ENCODE peak calls at places on chromosomes 11 and 22, in four cellular contexts. One of them, this sample, is unnamed. For H3K4me1, the result is how much of the 10 kb centered on the place peaks cover.

GRCh38 chr22:37556750-37557149 is 3.5 kb upstream of the CDC42EP1 start:
- DNase-seq in Caco-2: no peak
- DNase-seq in upper lobe of right lung: no peak
- DNase-seq in breast epithelium: no peak
- DNase-seq in this sample: no peak

GRCh38 chr11:126636911-126637799 is 281.7 kb downstream of the ST3GAL4 start:
- DNase-seq in Caco-2: no peak
- DNase-seq in upper lobe of right lung: no peak
- DNase-seq in breast epithelium: no peak
- DNase-seq in this sample: no peak

GRCh38 chr11:111026241-111026640 is 219.3 kb upstream of the POU2AF2 start:
- DNase-seq in Caco-2: no peak
- DNase-seq in upper lobe of right lung: no peak
- DNase-seq in breast epithelium: no peak
- DNase-seq in this sample: no peak

GRCh38 chr22:18109410-18110193 is 1.0 kb upstream of the TUBA8 start:
- DNase-seq in Caco-2: no peak
- DNase-seq in upper lobe of right lung: no peak
- DNase-seq in breast epithelium: no peak
- DNase-seq in this sample: no peak

GRCh38 chr11:113596658-113597057 is 109.5 kb downstream of the TMPRSS5 start:
- DNase-seq in Caco-2: no peak
- DNase-seq in upper lobe of right lung: no peak
- DNase-seq in breast epithelium: no peak
- DNase-seq in this sample: no peak

GRCh38 chr11:830295-831131 is 2.2 kb upstream of the CD151 start:
- DNase-seq in Caco-2: peak
- DNase-seq in upper lobe of right lung: peak
- DNase-seq in breast epithelium: peak
- DNase-seq in this sample: peak

GRCh38 chr11:24820541-24820940 is 323.7 kb downstream of the LUZP2 start:
- DNase-seq in Caco-2: no peak
- DNase-seq in upper lobe of right lung: no peak
- DNase-seq in breast epithelium: no peak
- DNase-seq in this sample: no peak

GRCh38 chr11:125070699-125071254 is 7.7 kb downstream of the SLC37A2 start:
- DNase-seq in Caco-2: peak
- DNase-seq in upper lobe of right lung: peak
- DNase-seq in breast epithelium: no peak
- DNase-seq in this sample: peak

GRCh38 chr22:41873391-41873790 is 40.5 kb downstream of the SREBF2 start:
- DNase-seq in Caco-2: no peak
- DNase-seq in upper lobe of right lung: no peak
- DNase-seq in breast epithelium: no peak
- DNase-seq in this sample: no peak

GRCh38 chr22:38347181-38347943 is 30.1 kb upstream of the CSNK1E start:
- DNase-seq in Caco-2: no peak
- DNase-seq in upper lobe of right lung: peak
- DNase-seq in breast epithelium: no peak
- DNase-seq in this sample: peak

GRCh38 chr22:35687461-35687860 is 30.2 kb upstream of the APOL5 start:
- DNase-seq in Caco-2: no peak
- DNase-seq in upper lobe of right lung: no peak
- DNase-seq in breast epithelium: no peak
- DNase-seq in this sample: no peak

GRCh38 chr11:119266063-119266462 is 50.9 kb downstream of the MCAM start:
- DNase-seq in Caco-2: no peak
- DNase-seq in upper lobe of right lung: no peak
- DNase-seq in breast epithelium: no peak
- DNase-seq in this sample: no peak

GRCh38 chr22:50296658-50297490 is 10.6 kb downstream of the PLXNB2 start:
- DNase-seq in Caco-2: no peak
- DNase-seq in upper lobe of right lung: no peak
- DNase-seq in breast epithelium: no peak
- DNase-seq in this sample: no peak

GRCh38 chr11:69486773-69487266 is 5.4 kb downstream of the LINC01488 start:
- DNase-seq in Caco-2: no peak
- DNase-seq in upper lobe of right lung: no peak
- DNase-seq in breast epithelium: no peak
- DNase-seq in this sample: peak

GRCh38 chr22:23182289-23183106 is 2.2 kb downstream of the BCR start:
- DNase-seq in Caco-2: no peak
- DNase-seq in upper lobe of right lung: no peak
- DNase-seq in breast epithelium: no peak
- DNase-seq in this sample: peak

GRCh38 chr11:120316880-120317688 is 8.0 kb upstream of the TLCD5 start:
- DNase-seq in Caco-2: peak
- DNase-seq in upper lobe of right lung: peak
- DNase-seq in breast epithelium: peak
- DNase-seq in this sample: peak

GRCh38 chr11:92663539-92663938 is 305.9 kb upstream of the MTNR1B start:
- DNase-seq in Caco-2: no peak
- DNase-seq in upper lobe of right lung: no peak
- DNase-seq in breast epithelium: no peak
- DNase-seq in this sample: no peak

GRCh38 chr11:108524422-108524821 is 26.2 kb upstream of the POGLUT3 start:
- DNase-seq in Caco-2: no peak
- DNase-seq in upper lobe of right lung: no peak
- DNase-seq in breast epithelium: no peak
- DNase-seq in this sample: no peak

GRCh38 chr22:49022816-49023160 is 804.9 kb downstream of the BRD1 start:
- DNase-seq in Caco-2: no peak
- DNase-seq in upper lobe of right lung: no peak
- DNase-seq in breast epithelium: no peak
- DNase-seq in this sample: no peak

GRCh38 chr11:67062526-67063373 is 6.1 kb downstream of the RHOD start:
- DNase-seq in Caco-2: no peak
- DNase-seq in upper lobe of right lung: no peak
- DNase-seq in breast epithelium: no peak
- DNase-seq in this sample: no peak

GRCh38 chr22:38127869-38128268 is 17.4 kb upstream of the BAIAP2L2 start:
- DNase-seq in Caco-2: no peak
- DNase-seq in upper lobe of right lung: no peak
- DNase-seq in breast epithelium: no peak
- DNase-seq in this sample: no peak

GRCh38 chr11:121334973-121335711 is 42.6 kb downstream of the SC5D start:
- DNase-seq in Caco-2: no peak
- DNase-seq in upper lobe of right lung: no peak
- DNase-seq in breast epithelium: no peak
- DNase-seq in this sample: no peak

GRCh38 chr11:40183073-40184064 is 1276.1 kb downstream of the LRRC4C start:
- DNase-seq in Caco-2: no peak
- DNase-seq in upper lobe of right lung: no peak
- DNase-seq in breast epithelium: no peak
- DNase-seq in this sample: no peak

GRCh38 chr11:110428956-110429613 is 663 bp upstream of the FDX1 start:
- DNase-seq in Caco-2: no peak
- DNase-seq in upper lobe of right lung: no peak
- DNase-seq in breast epithelium: no peak
- DNase-seq in this sample: no peak

GRCh38 chr22:38788417-38788816 is 5.5 kb downstream of the DNAL4 start:
- DNase-seq in Caco-2: no peak
- DNase-seq in upper lobe of right lung: no peak
- DNase-seq in breast epithelium: no peak
- DNase-seq in this sample: peak

GRCh38 chr22:27670701-27671412 is 130.7 kb downstream of the MN1 start:
- DNase-seq in Caco-2: peak
- DNase-seq in upper lobe of right lung: no peak
- DNase-seq in breast epithelium: no peak
- DNase-seq in this sample: no peak

GRCh38 chr22:24969588-24970301 is 17.2 kb downstream of the KIAA1671 start:
- DNase-seq in Caco-2: no peak
- DNase-seq in upper lobe of right lung: no peak
- DNase-seq in breast epithelium: peak
- DNase-seq in this sample: peak

GRCh38 chr11:1548221-1549070 is 23.6 kb downstream of the DUSP8 start:
- DNase-seq in Caco-2: no peak
- DNase-seq in upper lobe of right lung: peak
- DNase-seq in breast epithelium: peak
- DNase-seq in this sample: peak

GRCh38 chr11:118135796-118136165 is 16.8 kb downstream of the SCN4B start:
- DNase-seq in Caco-2: no peak
- DNase-seq in upper lobe of right lung: peak
- DNase-seq in breast epithelium: no peak
- DNase-seq in this sample: no peak

GRCh38 chr11:81036168-81036870 is 1595.5 kb upstream of the TENM4 start:
- DNase-seq in Caco-2: no peak
- DNase-seq in upper lobe of right lung: no peak
- DNase-seq in breast epithelium: no peak
- DNase-seq in this sample: no peak

GRCh38 chr11:75867778-75868374 is 52.9 kb downstream of the UVRAG start:
- DNase-seq in Caco-2: no peak
- DNase-seq in upper lobe of right lung: no peak
- DNase-seq in breast epithelium: no peak
- DNase-seq in this sample: peak

GRCh38 chr11:73662445-73663157 is 16.2 kb downstream of the PLEKHB1 start:
- DNase-seq in Caco-2: no peak
- DNase-seq in upper lobe of right lung: peak
- DNase-seq in breast epithelium: no peak
- DNase-seq in this sample: no peak

GRCh38 chr11:15059132-15059531 is 14.3 kb upstream of the CALCB start:
- DNase-seq in Caco-2: no peak
- DNase-seq in upper lobe of right lung: no peak
- DNase-seq in breast epithelium: no peak
- DNase-seq in this sample: no peak

GRCh38 chr11:12377106-12377823 is at the start of gene PARVA:
- DNase-seq in Caco-2: peak
- DNase-seq in upper lobe of right lung: peak
- DNase-seq in breast epithelium: peak
- DNase-seq in this sample: peak

DNA sequence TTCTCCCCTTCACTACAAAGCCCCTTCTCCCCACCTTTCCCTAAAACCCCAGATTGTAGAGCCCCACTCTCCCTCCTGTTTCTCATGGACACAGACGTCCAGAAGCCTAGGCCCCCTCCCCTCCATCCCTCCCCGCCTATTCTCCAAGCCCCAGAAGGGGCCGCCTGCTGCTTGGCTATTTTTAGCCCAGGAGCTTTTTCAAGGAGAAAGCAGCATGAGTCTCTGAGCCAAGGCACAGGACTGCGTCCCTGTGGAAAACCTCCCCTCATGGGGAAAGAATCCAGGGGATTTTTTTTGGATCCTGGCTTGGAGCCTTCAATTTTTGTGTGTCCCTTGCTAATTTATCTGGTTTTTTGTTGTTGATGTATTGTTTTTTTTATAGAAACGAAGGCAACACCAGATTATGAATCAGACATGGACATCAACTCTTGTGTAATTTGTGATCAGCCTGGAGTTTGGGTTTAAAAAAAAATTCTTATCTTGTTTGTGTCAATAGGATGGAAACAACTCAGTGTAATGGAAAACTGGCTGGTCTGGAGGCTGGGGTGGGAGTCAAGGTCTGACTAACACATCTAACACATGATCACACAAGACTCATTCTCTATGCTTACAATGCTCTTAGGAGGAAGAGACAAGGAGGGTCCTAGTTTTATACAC is 17.4 kb upstream of the ACCSL start:
- DNase-seq in Caco-2: no peak
- DNase-seq in upper lobe of right lung: no peak
- DNase-seq in breast epithelium: no peak
- DNase-seq in this sample: peak
- H3K4me1 ChIP-seq in Caco-2: under half
- H3K4me1 ChIP-seq in upper lobe of right lung: under half
- H3K4me1 ChIP-seq in breast epithelium: under half
- H3K4me1 ChIP-seq in this sample: under half

GRCh38 chr11:79762271-79762935 is 321.6 kb upstream of the TENM4 start:
- DNase-seq in Caco-2: no peak
- DNase-seq in upper lobe of right lung: no peak
- DNase-seq in breast epithelium: no peak
- DNase-seq in this sample: no peak
- TF ChIP-seq CTCF in Caco-2: no peak
- TF ChIP-seq CTCF in upper lobe of right lung: peak
- TF ChIP-seq CTCF in breast epithelium: no peak
- TF ChIP-seq CTCF in this sample: no peak

GRCh38 chr22:32751065-32751739 is 50.3 kb upstream of the TIMP3 start:
- DNase-seq in Caco-2: no peak
- DNase-seq in upper lobe of right lung: no peak
- DNase-seq in breast epithelium: no peak
- DNase-seq in this sample: no peak

GRCh38 chr22:32745996-32746322 is 55.5 kb upstream of the TIMP3 start:
- DNase-seq in Caco-2: no peak
- DNase-seq in upper lobe of right lung: no peak
- DNase-seq in breast epithelium: no peak
- DNase-seq in this sample: no peak

GRCh38 chr22:32747588-32747987 is 53.9 kb upstream of the TIMP3 start:
- DNase-seq in Caco-2: no peak
- DNase-seq in upper lobe of right lung: no peak
- DNase-seq in breast epithelium: no peak
- DNase-seq in this sample: no peak

GRCh38 chr22:32746715-32747114 is 54.8 kb upstream of the TIMP3 start:
- DNase-seq in Caco-2: peak
- DNase-seq in upper lobe of right lung: no peak
- DNase-seq in breast epithelium: no peak
- DNase-seq in this sample: no peak

DNA sequence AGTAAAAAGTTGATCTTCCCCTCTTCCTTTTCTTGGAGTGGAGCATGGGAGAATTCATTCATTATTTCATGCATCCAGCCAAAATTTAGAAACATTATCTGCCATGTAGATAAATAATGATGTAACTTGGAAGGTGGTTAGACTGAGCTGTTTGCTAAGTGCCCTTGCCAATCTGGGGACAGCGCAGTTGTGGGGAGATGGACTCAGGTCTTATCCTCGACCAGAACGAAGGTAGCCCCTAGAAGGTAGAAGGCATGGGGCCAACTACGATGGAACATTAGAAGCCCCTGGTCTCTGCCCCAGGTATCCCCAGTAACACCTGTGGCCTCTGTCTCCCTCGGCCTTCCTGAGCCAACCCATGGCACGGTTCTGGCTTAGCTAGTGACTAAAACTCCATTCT is 53.0 kb upstream of the TIMP3 start:
- DNase-seq in Caco-2: no peak
- DNase-seq in upper lobe of right lung: no peak
- DNase-seq in breast epithelium: no peak
- DNase-seq in this sample: no peak
- H3K4me1 ChIP-seq in Caco-2: under half
- H3K4me1 ChIP-seq in upper lobe of right lung: under half
- H3K4me1 ChIP-seq in breast epithelium: under half
- H3K4me1 ChIP-seq in this sample: under half

DNA sequence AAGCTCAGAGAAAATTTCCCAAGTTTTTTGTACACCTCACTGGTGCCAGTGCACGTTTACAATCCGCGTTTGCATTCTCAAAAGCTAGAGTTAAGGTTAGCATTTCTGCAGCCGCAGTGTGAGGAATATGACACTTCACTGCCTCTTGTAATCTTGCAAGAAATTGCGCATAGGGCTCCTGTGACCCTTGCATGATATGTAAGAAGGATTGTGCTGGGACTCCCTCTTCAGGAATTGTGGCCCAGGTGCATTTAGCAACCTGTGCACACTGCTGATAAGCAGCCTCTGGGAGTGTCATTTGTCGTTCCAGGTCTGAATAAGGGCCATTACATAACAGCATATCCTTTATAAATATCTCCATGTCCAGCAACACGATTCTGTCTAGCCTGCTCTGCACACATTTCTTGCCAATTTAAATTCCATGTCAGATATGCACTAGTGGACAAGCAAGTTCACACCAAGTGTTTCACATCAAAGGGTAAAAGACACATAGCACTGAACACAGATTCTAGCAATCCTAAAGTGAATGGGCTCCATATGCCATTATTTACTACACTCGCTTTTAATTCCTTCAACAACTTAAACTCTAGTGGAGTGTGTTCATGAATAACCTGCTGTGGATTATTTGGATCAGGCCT is 69.2 kb upstream of the INCENP start:
- DNase-seq in Caco-2: peak
- DNase-seq in upper lobe of right lung: no peak
- DNase-seq in breast epithelium: no peak
- DNase-seq in this sample: peak
- TF ChIP-seq CTCF in Caco-2: peak
- TF ChIP-seq CTCF in upper lobe of right lung: peak
- TF ChIP-seq CTCF in breast epithelium: no peak
- TF ChIP-seq CTCF in this sample: peak